ENCODE peak calls at places on chromosome 12, in ten cellular contexts. L is astrocyte of the cerebellum; I is CD8-positive, alpha-beta T cell; A is astrocyte of the spinal cord; X is fibroblast of the aortic adventitia; D is AG04450; Y is CD4-positive, alpha-beta memory T cell; Z is K562; Q is neuronal stem cell; W is IMR-90. H is an unnamed sample.

GRCh38 chr12:107228076-107228475 is 134.7 kb upstream of the CRY1 start:
- DNase-seq in L (no peak), I (no peak), A (no peak), X (no peak), D (no peak), Y (no peak), Z (no peak), Q (no peak), W (no peak), H (no peak)

GRCh38 chr12:88418856-88419497 is 161.3 kb downstream of the KITLG start:
- DNase-seq in L (no peak), I (no peak), A (no peak), X (peak), D (no peak), Y (no peak), Z (no peak), Q (no peak), W (peak), H (no peak)

GRCh38 chr12:101945361-101946232 is 68.2 kb downstream of the DRAM1 start:
- DNase-seq in L (no peak), I (no peak), A (no peak), X (peak), D (peak), Y (no peak), Z (no peak), Q (no peak), W (peak), H (no peak)

GRCh38 chr12:62691309-62691708 is 224.7 kb downstream of the MON2 start:
- DNase-seq in L (no peak), I (no peak), A (no peak), X (no peak), D (no peak), Y (no peak), Z (no peak), Q (no peak), W (no peak), H (no peak)

GRCh38 chr12:52873832-52874572 is 25.2 kb upstream of the KRT78 start:
- DNase-seq in L (peak), I (peak), A (peak), X (peak), D (peak), Y (peak), Z (peak), Q (no peak), W (peak), H (peak)

GRCh38 chr12:56676851-56677601 is 11.1 kb downstream of the PTGES3 start:
- DNase-seq in L (no peak), I (no peak), A (no peak), X (no peak), D (no peak), Y (no peak), Z (no peak), Q (no peak), W (no peak), H (no peak)

GRCh38 chr12:49961111-49961922 is at the start of gene AQP5:
- DNase-seq in L (no peak), I (no peak), A (no peak), X (no peak), D (no peak), Y (no peak), Z (no peak), Q (no peak), W (no peak), H (no peak)

GRCh38 chr12:49069507-49070346 is at the start of gene RHEBL1:
- DNase-seq in L (peak), I (peak), A (peak), X (peak), D (peak), Y (peak), Z (peak), Q (peak), W (peak), H (peak)

GRCh38 chr12:120847392-120848157 is 56.6 kb downstream of the SPPL3 start:
- DNase-seq in L (no peak), I (no peak), A (no peak), X (no peak), D (no peak), Y (no peak), Z (no peak), Q (no peak), W (no peak), H (no peak)

GRCh38 chr12:10861366-10861765 is 12.1 kb upstream of the PRR4 start:
- DNase-seq in L (no peak), I (no peak), A (peak), X (peak), D (no peak), Y (no peak), Z (no peak), Q (no peak), W (no peak), H (no peak)

GRCh38 chr12:100706029-100706428 is 88.5 kb upstream of the ANO4 start:
- DNase-seq in L (peak), I (no peak), A (peak), X (peak), D (peak), Y (no peak), Z (no peak), Q (no peak), W (peak), H (no peak)

GRCh38 chr12:57086951-57087688 is 1.8 kb upstream of the NAB2 start:
- DNase-seq in L (no peak), I (peak), A (peak), X (peak), D (peak), Y (peak), Z (peak), Q (peak), W (peak), H (peak)

GRCh38 chr12:56046027-56046780 is 4.5 kb downstream of the RPS26 start:
- DNase-seq in L (no peak), I (no peak), A (no peak), X (no peak), D (no peak), Y (no peak), Z (no peak), Q (no peak), W (no peak), H (no peak)

GRCh38 chr12:23043647-23044046 is 418.7 kb downstream of the ETNK1 start:
- DNase-seq in L (no peak), I (no peak), A (no peak), X (no peak), D (no peak), Y (no peak), Z (no peak), Q (no peak), W (no peak), H (no peak)

GRCh38 chr12:98894412-98895085 is 249.5 kb downstream of the APAF1 start:
- DNase-seq in L (no peak), I (no peak), A (peak), X (no peak), D (no peak), Y (no peak), Z (no peak), Q (no peak), W (no peak), H (no peak)

GRCh38 chr12:56521590-56522371 is at the start of gene RBMS2:
- DNase-seq in L (peak), I (peak), A (peak), X (peak), D (peak), Y (peak), Z (peak), Q (peak), W (peak), H (peak)

GRCh38 chr12:31682136-31682962 is 22.9 kb downstream of the ETFBKMT start:
- DNase-seq in L (peak), I (peak), A (peak), X (peak), D (peak), Y (peak), Z (peak), Q (peak), W (peak), H (peak)

GRCh38 chr12:57521475-57522018 is 1.1 kb upstream of the MBD6 start:
- DNase-seq in L (no peak), I (peak), A (peak), X (no peak), D (no peak), Y (no peak), Z (no peak), Q (peak), W (peak), H (peak)

GRCh38 chr12:94516985-94517384 is 57.3 kb upstream of the CEP83 start:
- DNase-seq in L (no peak), I (no peak), A (peak), X (no peak), D (no peak), Y (no peak), Z (no peak), Q (no peak), W (peak), H (no peak)

GRCh38 chr12:66235626-66236281 is 46.7 kb downstream of the IRAK3 start:
- DNase-seq in L (no peak), I (no peak), A (peak), X (peak), D (no peak), Y (no peak), Z (no peak), Q (no peak), W (peak), H (no peak)

GRCh38 chr12:122917508-122918227 is 21.7 kb upstream of the VPS37B start:
- DNase-seq in L (no peak), I (no peak), A (peak), X (peak), D (no peak), Y (no peak), Z (peak), Q (no peak), W (peak), H (no peak)

GRCh38 chr12:18747960-18748359 is 10.0 kb downstream of the CAPZA3 start:
- DNase-seq in L (peak), I (no peak), A (peak), X (peak), D (peak), Y (no peak), Z (no peak), Q (no peak), W (peak), H (no peak)

GRCh38 chr12:46535907-46536306 is 163.3 kb upstream of the SLC38A2 start:
- DNase-seq in L (no peak), I (no peak), A (no peak), X (no peak), D (no peak), Y (no peak), Z (no peak), Q (no peak), W (no peak), H (no peak)

GRCh38 chr12:124747426-124748161 is 116.1 kb downstream of the SCARB1 start:
- DNase-seq in L (peak), I (no peak), A (peak), X (peak), D (no peak), Y (no peak), Z (no peak), Q (no peak), W (peak), H (no peak)

GRCh38 chr12:30197392-30198047 is 413.8 kb upstream of the TMTC1 start:
- DNase-seq in L (peak), I (no peak), A (peak), X (peak), D (peak), Y (no peak), Z (no peak), Q (no peak), W (peak), H (no peak)

GRCh38 chr12:6067152-6067916 is 57.1 kb downstream of the VWF start:
- DNase-seq in L (no peak), I (no peak), A (no peak), X (peak), D (no peak), Y (no peak), Z (peak), Q (no peak), W (peak), H (no peak)

GRCh38 chr12:57700317-57700716 is 6.4 kb downstream of the OS9 start:
- DNase-seq in L (no peak), I (no peak), A (no peak), X (no peak), D (no peak), Y (no peak), Z (no peak), Q (no peak), W (no peak), H (no peak)

GRCh38 chr12:53816360-53817020 is 64.7 kb upstream of the CISTR start:
- DNase-seq in L (no peak), I (no peak), A (no peak), X (no peak), D (no peak), Y (no peak), Z (no peak), Q (no peak), W (no peak), H (no peak)

GRCh38 chr12:123065666-123066457 is 85.0 kb downstream of the PITPNM2 start:
- DNase-seq in L (no peak), I (no peak), A (no peak), X (no peak), D (no peak), Y (no peak), Z (no peak), Q (no peak), W (no peak), H (no peak)

GRCh38 chr12:30138483-30138882 is 354.7 kb upstream of the TMTC1 start:
- DNase-seq in L (no peak), I (no peak), A (no peak), X (peak), D (no peak), Y (no peak), Z (no peak), Q (peak), W (no peak), H (no peak)

GRCh38 chr12:89789862-89790261 is 81.2 kb upstream of the ATP2B1 start:
- DNase-seq in L (no peak), I (no peak), A (no peak), X (peak), D (no peak), Y (no peak), Z (no peak), Q (no peak), W (no peak), H (no peak)

GRCh38 chr12:57152408-57153038 is 5.1 kb upstream of the LRP1-AS start:
- DNase-seq in L (peak), I (no peak), A (peak), X (peak), D (no peak), Y (no peak), Z (no peak), Q (no peak), W (peak), H (no peak)

DNA sequence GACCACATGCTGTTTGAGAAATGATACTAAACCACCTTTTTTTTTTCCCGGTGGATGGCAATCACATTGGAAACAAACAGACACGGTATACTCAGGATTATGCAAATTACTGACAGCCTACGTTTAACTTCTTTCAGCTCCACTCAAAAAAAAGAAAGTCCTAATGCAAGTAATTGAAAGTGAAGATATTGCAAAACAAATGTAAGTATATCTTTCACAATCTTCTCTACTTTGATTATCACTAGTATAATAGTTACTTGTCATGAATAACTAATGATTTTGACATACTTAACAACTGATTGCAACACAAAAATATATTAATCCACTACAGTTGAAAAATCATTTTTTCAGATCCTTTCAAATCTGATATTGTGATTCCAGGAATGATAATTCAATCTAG is 2.6 kb upstream of the OSBPL8 start:
- DNase-seq in L (no peak), I (no peak), A (no peak), X (no peak), D (no peak), Y (no peak), Z (no peak), Q (no peak), W (no peak), H (no peak)
- H3K4me3 ChIP-seq in L (no peak), I (no peak), A (no peak), X (no peak), D (no peak), Y (no peak), Z (no peak), Q (no peak), W (no peak), H (no peak)

GRCh38 chr12:75337905-75338304 is 3.4 kb downstream of the GLIPR1L1 start:
- DNase-seq in L (no peak), I (no peak), A (no peak), X (no peak), D (no peak), Y (no peak), Z (no peak), Q (no peak), W (no peak), H (no peak)

GRCh38 chr12:75329918-75330826 is at the start of gene CAPS2:
- DNase-seq in L (peak), I (peak), A (peak), X (peak), D (peak), Y (peak), Z (peak), Q (peak), W (peak), H (peak)

DNA sequence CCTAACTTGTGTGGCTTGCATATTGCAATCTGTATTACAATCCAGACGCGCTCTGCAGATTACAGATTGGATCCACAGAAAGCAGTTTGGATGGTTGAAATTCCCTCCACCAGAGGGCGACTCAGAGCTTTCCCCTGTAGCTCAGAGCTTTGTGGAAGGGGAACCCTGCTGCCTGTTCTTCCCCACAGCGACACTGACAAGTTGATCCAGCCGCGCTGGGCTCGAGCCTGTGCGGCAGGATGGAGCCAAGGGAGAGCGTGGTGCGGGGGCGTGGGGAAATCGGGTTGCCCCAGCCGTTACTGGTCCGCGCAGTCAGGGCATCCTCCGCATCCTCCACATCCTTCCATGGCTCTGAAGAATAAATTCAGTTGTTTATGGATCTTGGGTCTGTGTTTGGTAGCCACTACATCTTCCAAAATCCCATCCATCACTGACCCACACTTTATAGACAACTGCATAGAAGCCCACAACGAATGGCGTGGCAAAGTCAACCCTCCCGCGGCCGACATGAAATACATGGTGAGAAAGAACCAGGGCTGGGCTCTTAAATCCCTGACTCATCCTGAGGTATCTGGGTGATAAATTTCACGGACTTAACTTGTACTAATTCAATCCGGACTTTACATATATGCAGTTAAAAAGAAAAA is at the start of gene GLIPR1L1:
- DNase-seq in L (peak), I (peak), A (peak), X (peak), D (peak), Y (peak), Z (peak), Q (peak), W (peak), H (peak)
- H3K4me3 ChIP-seq in L (peak), I (peak), A (peak), X (peak), D (peak), Y (peak), Z (no peak), Q (peak), W (peak), H (peak)

DNA sequence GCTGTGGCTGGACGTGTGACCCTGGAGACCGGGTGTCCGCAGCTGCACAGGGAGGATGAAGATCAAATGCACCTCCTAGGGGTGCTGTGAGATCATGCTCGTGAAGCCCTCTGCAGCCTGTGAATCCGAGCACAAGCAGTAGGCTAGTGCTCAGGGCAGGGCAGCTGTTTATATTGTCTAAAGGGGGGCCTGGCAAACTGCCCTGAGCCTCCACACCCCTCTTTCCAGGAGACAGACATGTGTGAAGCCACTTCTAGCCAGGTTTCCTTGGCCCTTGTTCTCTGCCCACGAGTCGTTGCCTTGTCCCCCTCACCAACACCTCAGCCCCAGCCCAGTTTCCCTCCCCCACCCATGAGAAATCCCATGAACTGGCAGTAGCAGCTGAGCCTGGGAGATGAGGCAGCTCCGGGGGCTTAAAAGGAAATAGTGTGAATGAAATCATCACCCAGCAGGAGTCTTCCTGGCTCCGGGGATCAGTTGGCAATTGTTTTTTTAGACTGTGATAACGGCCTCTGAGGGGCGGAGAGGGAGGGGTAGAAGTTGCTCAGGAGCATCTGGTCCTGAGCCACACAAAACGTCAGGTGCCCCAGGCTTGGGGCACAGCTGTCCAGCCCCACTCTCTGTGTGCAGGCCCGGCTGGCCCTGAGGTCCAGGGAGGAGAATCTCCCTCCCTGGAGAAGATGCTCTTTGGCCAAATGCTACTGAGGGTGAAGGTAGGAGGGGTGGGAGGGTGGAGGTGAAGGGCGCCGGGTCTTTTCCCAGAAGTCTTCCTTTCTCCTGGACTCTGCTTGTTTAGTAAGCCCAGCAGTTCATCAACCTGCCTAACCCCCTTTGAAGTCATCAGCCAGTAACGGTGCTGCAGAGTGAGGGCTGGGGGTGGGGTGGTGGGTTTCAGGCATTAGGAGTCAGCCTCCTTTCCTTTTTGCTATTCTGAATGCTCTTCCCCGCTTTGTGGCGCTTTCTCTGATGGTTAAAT is 4.0 kb downstream of the FGF6 start:
- DNase-seq in L (no peak), I (no peak), A (peak), X (no peak), D (no peak), Y (no peak), Z (no peak), Q (no peak), W (no peak), H (no peak)
- H3K4me3 ChIP-seq in L (no peak), I (no peak), A (no peak), X (no peak), D (no peak), Y (no peak), Z (no peak), Q (no peak), W (no peak), H (no peak)

DNA sequence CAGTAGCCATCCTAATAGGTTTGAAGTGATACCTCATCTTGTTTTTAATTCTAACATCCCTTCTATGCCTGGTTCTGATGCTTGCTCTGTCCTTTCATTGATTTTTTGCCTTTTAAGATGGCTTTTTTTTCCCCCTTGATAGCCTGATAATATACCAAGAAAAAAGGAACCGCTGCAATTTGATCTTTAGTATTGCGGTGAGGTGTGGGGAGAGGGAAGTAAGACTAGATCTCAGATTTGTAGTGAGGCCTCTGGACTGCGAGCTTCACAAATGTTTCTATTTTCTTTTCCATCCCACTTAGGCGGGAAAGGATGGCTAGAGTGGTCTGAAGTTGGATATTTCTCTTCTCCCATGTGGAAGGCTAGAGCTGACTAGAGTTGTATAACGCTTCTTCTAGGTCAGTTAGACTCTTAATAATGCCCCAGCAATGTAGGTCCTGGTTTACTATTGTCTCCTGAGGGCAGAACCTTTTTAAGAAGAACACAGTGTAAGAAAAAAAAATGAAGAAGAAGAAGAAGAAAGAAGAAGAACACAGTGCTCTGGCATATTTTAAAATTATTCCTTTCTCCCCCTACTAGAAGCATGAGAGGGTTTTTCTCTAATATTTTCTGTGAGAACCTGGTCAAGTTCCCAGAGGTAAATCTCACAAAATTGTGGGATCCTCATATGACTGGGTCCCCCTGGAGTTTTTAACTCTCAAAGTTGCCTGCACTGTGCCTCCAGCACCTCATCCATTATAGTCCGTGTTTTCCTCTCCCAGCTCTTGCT is 11.9 kb upstream of the KLRB1 start:
- DNase-seq in L (no peak), I (no peak), A (no peak), X (no peak), D (no peak), Y (no peak), Z (no peak), Q (no peak), W (no peak), H (no peak)
- H3K4me3 ChIP-seq in L (no peak), I (no peak), A (no peak), X (no peak), D (no peak), Y (no peak), Z (no peak), Q (no peak), W (no peak), H (no peak)

H was measured in CD8-positive, alpha-beta memory T cell.